ENCODE peak calls at places on chromosomes 4 and X, in five cellular contexts. G is naive thymus-derived CD8-positive, alpha-beta T cell; I is SW 1271; J is activated T-cell treated with anti-CD3 and anti-CD28 coated beads for 24 hours; Y is activated naive CD4-positive, alpha-beta T cell. W is an unnamed sample.

GRCh38 chr4:82201303-82201702 is 172.5 kb downstream of the HNRNPD start:
- DNase-seq in G (no peak), I (no peak), J (no peak), Y (no peak), W (no peak)

GRCh38 chr4:157185363-157185762 is 35.2 kb upstream of the GRIA2 start:
- DNase-seq in G (no peak), I (no peak), J (no peak), Y (no peak), W (no peak)

GRCh38 chr4:122007016-122007415 is 55.2 kb upstream of the TRPC3 start:
- DNase-seq in G (no peak), I (no peak), J (no peak), Y (no peak), W (no peak)

GRCh38 chrX:71098302-71098701 is 2.7 kb downstream of the FOXO4 start:
- DNase-seq in G (peak), I (peak), J (peak), Y (peak), W (peak)

GRCh38 chrX:2690856-2691542 is at the start of gene CD99:
- DNase-seq in G (peak), I (no peak), J (peak), Y (no peak), W (peak)

GRCh38 chr4:183636488-183636887 is 22.5 kb downstream of the RWDD4 start:
- DNase-seq in G (no peak), I (no peak), J (no peak), Y (no peak), W (no peak)

GRCh38 chrX:39866229-39866628 is 231.5 kb downstream of the BCOR start:
- DNase-seq in G (no peak), I (no peak), J (no peak), Y (no peak), W (no peak)

GRCh38 chr4:2036327-2036726 is 22.8 kb upstream of the NAT8L start:
- DNase-seq in G (no peak), I (no peak), J (no peak), Y (no peak), W (no peak)

GRCh38 chr4:107219681-107220080 is 183.6 kb upstream of the DKK2 start:
- DNase-seq in G (no peak), I (no peak), J (no peak), Y (no peak), W (no peak)

GRCh38 chr4:36273276-36273675 is 8.1 kb upstream of the DTHD1 start:
- DNase-seq in G (no peak), I (no peak), J (no peak), Y (no peak), W (no peak)

GRCh38 chrX:1392376-1393130 is 640 bp upstream of the SLC25A6 start:
- DNase-seq in G (no peak), I (no peak), J (peak), Y (no peak), W (no peak)

GRCh38 chr4:168486961-168487820 is 6.9 kb upstream of the DDX60L start:
- DNase-seq in G (no peak), I (peak), J (no peak), Y (no peak), W (no peak)

GRCh38 chr4:185755451-185755850 is 56.5 kb downstream of the SORBS2 start:
- DNase-seq in G (no peak), I (no peak), J (no peak), Y (no peak), W (no peak)

GRCh38 chr4:177214935-177215334 is 94.7 kb upstream of the NEIL3 start:
- DNase-seq in G (no peak), I (no peak), J (no peak), Y (no peak), W (no peak)

GRCh38 chrX:45322382-45322781 is 121.7 kb upstream of the DIPK2B start:
- DNase-seq in G (no peak), I (no peak), J (no peak), Y (no peak), W (no peak)

GRCh38 chr4:92189146-92189545 is 114.6 kb upstream of the GRID2 start:
- DNase-seq in G (no peak), I (no peak), J (no peak), Y (no peak), W (no peak)

GRCh38 chr4:88802138-88802537 is 104.5 kb upstream of the NAP1L5 start:
- DNase-seq in G (no peak), I (no peak), J (no peak), Y (no peak), W (no peak)

GRCh38 chrX:49282647-49283011 is 13.0 kb downstream of the PPP1R3F start:
- DNase-seq in G (no peak), I (no peak), J (no peak), Y (no peak), W (no peak)

W was measured in thoracic aorta.